ENCODE peak calls at places on chromosomes 2 and 18, in nine cellular contexts. C is CD8-positive, alpha-beta T cell; P is CD14-positive monocyte; T is Peyer's patch; U is GM12865; D is BJ; J is endothelial cell; E is mesothelial cell of epicardium; F is astrocyte of the cerebellum. K is an unnamed sample.

GRCh38 chr2:160371251-160372009 is 122.2 kb downstream of the RBMS1 start:
- DNase-seq in P (no peak), F (no peak), U (no peak), J (peak; percentile 28), C (no peak), T (no peak), E (no peak), D (no peak), K (no peak)

GRCh38 chr18:1353025-1353424 is 448.4 kb downstream of the ADCYAP1 start:
- DNase-seq in F (no peak), E (no peak), C (no peak), P (no peak), T (no peak), J (no peak), U (no peak), D (no peak), K (no peak)

GRCh38 chr2:219230201-219230540 is 565 bp downstream of the ANKZF1 start:
- DNase-seq in U (peak; percentile 66), C (no peak), E (no peak), T (peak; percentile 73), F (no peak), J (peak; percentile 61), D (no peak), P (no peak), K (no peak)

GRCh38 chr2:31476511-31477171 is 62.1 kb upstream of the XDH start:
- DNase-seq in D (no peak), E (no peak), F (no peak), J (no peak), U (no peak), C (no peak), T (no peak), P (no peak), K (no peak)

GRCh38 chr18:46324087-46324486 is 219.9 kb downstream of the HAUS1 start:
- DNase-seq in D (no peak), C (no peak), T (no peak), P (no peak), J (no peak), F (no peak), E (no peak), U (no peak), K (no peak)

GRCh38 chr2:157194097-157194688 is 63.3 kb upstream of the GALNT5 start:
- DNase-seq in T (no peak), P (no peak), J (peak; percentile 20), D (no peak), C (no peak), F (peak; percentile 64), E (no peak), U (peak; percentile 74), K (no peak)

GRCh38 chr2:36246320-36246990 is 109.1 kb upstream of the CRIM1 start:
- DNase-seq in E (no peak), T (no peak), C (no peak), U (peak; percentile 67), D (no peak), P (no peak), F (peak; percentile 19), J (no peak), K (no peak)

GRCh38 chr2:217189131-217189530 is 329.3 kb upstream of the TNP1 start:
- DNase-seq in J (no peak), E (no peak), P (no peak), D (no peak), U (no peak), C (no peak), F (no peak), T (no peak), K (no peak)

GRCh38 chr2:128981353-128981752 is 662.7 kb upstream of the HS6ST1 start:
- DNase-seq in T (no peak), D (no peak), E (no peak), C (no peak), U (no peak), P (no peak), F (no peak), J (no peak), K (no peak)

GRCh38 chr18:46591821-46592391 is 65.1 kb downstream of the LOXHD1 start:
- DNase-seq in E (no peak), P (no peak), D (no peak), U (no peak), T (no peak), F (no peak), J (peak; percentile 27), C (no peak), K (no peak)

DNA sequence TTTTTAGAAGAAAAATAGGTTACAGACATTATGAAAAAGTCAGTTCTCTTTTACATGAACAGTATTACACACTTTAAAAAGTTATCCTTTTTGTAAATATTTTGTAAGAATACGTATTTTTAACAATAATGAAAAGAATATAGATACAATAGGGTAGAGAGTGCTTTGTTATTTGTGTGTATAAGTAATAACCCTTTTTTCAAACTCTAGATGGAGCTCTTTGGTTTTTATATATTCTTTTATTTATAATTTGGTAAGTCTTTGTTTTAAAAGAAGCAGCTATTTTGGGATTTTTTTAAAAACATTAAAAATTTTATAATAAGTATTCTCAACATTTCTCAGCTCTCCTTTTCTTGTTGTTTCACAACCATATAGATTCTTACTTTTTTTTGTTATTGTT is 46.2 kb downstream of the ACYP2 start:
- DNase-seq in U (no peak), J (no peak), C (no peak), F (no peak), E (no peak), D (no peak), P (no peak), T (no peak), K (no peak)
- TF ChIP-seq CTCF in U (no peak), J (no peak), C (no peak), F (no peak), E (no peak), D (no peak), P (no peak), T (no peak), K (no peak)

GRCh38 chr18:37335337-37335736 is 230.3 kb downstream of the CELF4 start:
- DNase-seq in T (no peak), U (no peak), J (peak; percentile 30), C (no peak), D (no peak), F (no peak), E (no peak), P (no peak), K (no peak)
- TF ChIP-seq CTCF in T (no peak), U (no peak), J (peak; percentile 26), C (no peak), D (peak; percentile 19), F (peak; percentile 12), E (no peak), P (no peak), K (peak; percentile 44)

DNA sequence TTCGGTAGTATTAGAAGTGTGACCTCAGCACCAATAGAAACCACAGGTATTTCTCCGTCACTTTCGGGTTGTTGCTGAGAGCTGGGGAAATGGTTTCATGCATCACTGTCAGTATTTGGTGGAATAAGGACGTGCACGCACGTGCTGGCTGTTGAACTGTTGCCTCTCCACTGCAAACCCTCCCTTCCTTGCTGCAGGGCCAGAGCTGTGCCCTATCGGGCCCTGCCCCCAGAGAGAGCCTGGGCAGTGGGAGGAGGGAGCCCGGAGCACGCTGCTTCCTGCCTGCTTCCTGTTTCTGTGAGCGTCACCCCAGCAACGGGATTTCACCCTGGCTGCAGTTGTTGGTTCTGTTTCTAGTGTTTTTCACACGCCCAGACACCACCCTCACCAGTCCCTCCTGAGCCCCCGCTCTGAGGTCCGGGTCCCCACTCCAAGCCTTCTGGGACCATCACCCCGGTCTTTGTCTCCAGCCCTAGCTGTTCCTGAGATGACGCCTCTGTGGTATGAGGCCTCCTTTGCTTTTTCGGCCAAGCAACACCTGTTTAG is 47.4 kb downstream of the LRRFIP1 start:
- DNase-seq in U (peak; percentile 90), E (no peak), D (peak; percentile 47), P (peak; percentile 97), C (peak; percentile 76), F (peak; percentile 54), T (peak; percentile 87), J (peak; percentile 90), K (no peak)
- TF ChIP-seq CTCF in U (no peak), E (no peak), D (no peak), P (no peak), C (no peak), F (no peak), T (peak; percentile 5), J (no peak), K (no peak)

GRCh38 chr2:175630319-175631246 is 371.5 kb downstream of the LNPK start:
- DNase-seq in U (no peak), T (no peak), C (no peak), J (no peak), D (no peak), F (no peak), E (no peak), P (no peak), K (no peak)
- TF ChIP-seq CTCF in U (no peak), T (no peak), C (no peak), J (no peak), D (no peak), F (no peak), E (no peak), P (no peak), K (no peak)

GRCh38 chr2:182666674-182667320 is 49.3 kb upstream of the DNAJC10 start:
- DNase-seq in C (no peak), T (no peak), E (no peak), J (no peak), D (no peak), U (peak; percentile 51), P (no peak), F (no peak), K (no peak)
- TF ChIP-seq CTCF in C (peak; percentile 61), T (peak; percentile 22), E (no peak), J (peak; percentile 55), D (peak; percentile 64), U (peak; percentile 54), P (peak; percentile 68), F (peak; percentile 59), K (peak; percentile 62)

GRCh38 chr2:180991361-180991760 is 11.0 kb downstream of the UBE2E3 start:
- DNase-seq in U (no peak), C (no peak), J (no peak), D (no peak), T (no peak), P (no peak), E (no peak), F (no peak), K (no peak)
- TF ChIP-seq CTCF in U (no peak), C (no peak), J (peak; percentile 45), D (no peak), T (no peak), P (no peak), E (peak; percentile 17), F (no peak), K (peak; percentile 28)

GRCh38 chr2:50606860-50607259 is 425.1 kb downstream of the NRXN1 start:
- DNase-seq in E (no peak), F (no peak), P (no peak), C (no peak), U (no peak), D (no peak), J (no peak), T (no peak), K (no peak)
- TF ChIP-seq CTCF in E (peak; percentile 45), F (peak; percentile 28), P (no peak), C (no peak), U (peak; percentile 1), D (no peak), J (no peak), T (no peak), K (peak; percentile 24)

DNA sequence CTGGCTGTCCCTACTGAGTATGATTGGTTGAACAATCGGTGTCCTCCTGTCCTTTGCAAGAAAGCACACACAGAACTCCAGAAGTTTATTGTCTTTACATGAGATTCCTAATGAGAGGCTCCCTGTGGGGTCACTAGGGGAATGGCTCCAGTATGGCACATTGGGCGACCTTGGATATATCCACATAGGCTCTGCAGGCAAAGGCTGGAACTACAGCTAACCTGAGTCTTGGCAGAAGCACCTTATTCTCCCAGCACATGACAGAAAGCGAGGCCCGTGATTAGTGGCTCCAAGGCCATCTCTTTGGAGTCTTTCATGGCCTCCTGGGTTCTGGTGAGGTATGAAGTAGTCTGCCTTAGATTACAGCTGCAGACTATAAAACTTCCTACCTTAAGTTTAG is 49.0 kb downstream of the ZDBF2 start:
- DNase-seq in T (no peak), F (no peak), J (no peak), U (no peak), P (no peak), C (no peak), D (no peak), E (no peak), K (no peak)
- TF ChIP-seq CTCF in T (no peak), F (no peak), J (no peak), U (no peak), P (no peak), C (no peak), D (no peak), E (no peak), K (no peak)